ENCODE peak calls at places on chromosomes 4 and X, in eight cellular contexts. O, C, Y, B, U, F, Z and R are unnamed samples.

GRCh38 chrX:20046270-20046669 is 55.4 kb upstream of the BCLAF3 start:
- DNase-seq in F (no peak), U (no peak), B (no peak), Y (no peak), O (no peak), Z (no peak), C (no peak), R (no peak)

GRCh38 chrX:139936259-139936658 is 3.4 kb upstream of the ATP11C start:
- DNase-seq in O (no peak), C (no peak), Y (no peak), U (no peak), F (no peak), Z (no peak), B (no peak), R (no peak)

GRCh38 chr4:2339458-2340271 is 77.8 kb upstream of the MXD4 start:
- DNase-seq in C (no peak), U (no peak), B (no peak), O (no peak), F (no peak), Y (no peak), Z (no peak), R (peak; percentile 83)

GRCh38 chrX:4382273-4382672 is 668.8 kb upstream of the PRKX start:
- DNase-seq in Y (no peak), C (no peak), B (no peak), Z (no peak), F (no peak), U (no peak), O (no peak), R (no peak)

GRCh38 chr4:82811838-82812672 is 13.5 kb upstream of the SCD5 start:
- DNase-seq in F (no peak), B (no peak), C (no peak), O (no peak), U (no peak), Z (peak; percentile 41), Y (no peak), R (no peak)

GRCh38 chr4:37561803-37562207 is 124.4 kb downstream of the RELL1 start:
- DNase-seq in F (no peak), B (no peak), U (no peak), C (no peak), Z (peak; percentile 92), Y (no peak), O (peak; percentile 33), R (no peak)

GRCh38 chr4:13860126-13860525 is 232.6 kb upstream of the BOD1L1 start:
- DNase-seq in O (no peak), B (no peak), C (no peak), Y (no peak), U (no peak), Z (no peak), F (no peak), R (no peak)

GRCh38 chrX:26922278-26922677 is 540.9 kb downstream of the PPP4R3C start:
- DNase-seq in C (no peak), Z (peak; percentile 74), B (no peak), Y (no peak), U (no peak), O (no peak), F (no peak), R (no peak)

GRCh38 chr4:176791591-176792347 is 953 bp downstream of the VEGFC start:
- DNase-seq in C (peak; percentile 60), Z (no peak), U (peak; percentile 33), O (peak; percentile 20), B (no peak), Y (peak; percentile 61), F (peak; percentile 62), R (no peak)

GRCh38 chr4:74948279-74948678 is 15.4 kb downstream of the PARM1 start:
- DNase-seq in B (no peak), Z (no peak), Y (no peak), U (no peak), C (no peak), O (no peak), F (no peak), R (no peak)

GRCh38 chr4:143188325-143189088 is 3.8 kb downstream of the USP38 start:
- DNase-seq in F (no peak), Z (no peak), O (peak; percentile 17), C (no peak), Y (no peak), B (peak; percentile 6), U (no peak), R (no peak)

GRCh38 chrX:17788439-17788838 is 51.1 kb downstream of the SCML1 start:
- DNase-seq in U (peak; percentile 9), F (no peak), Z (peak; percentile 1), C (peak; percentile 42), O (peak; percentile 42), Y (peak; percentile 30), B (no peak), R (no peak)

GRCh38 chr4:55633903-55634302 is 2.2 kb downstream of the NMU start:
- DNase-seq in Y (no peak), U (no peak), F (no peak), B (no peak), C (no peak), Z (no peak), O (no peak), R (no peak)

GRCh38 chrX:42096262-42096939 is 173.0 kb upstream of the CASK start:
- DNase-seq in C (no peak), U (no peak), Y (no peak), B (no peak), Z (peak; percentile 95), O (no peak), F (peak; percentile 74), R (no peak)

GRCh38 chrX:107825698-107826285 is at the start of gene MID2:
- DNase-seq in C (peak; percentile 88), O (peak; percentile 53), B (peak; percentile 75), U (peak; percentile 8), Y (peak; percentile 52), F (peak; percentile 75), Z (no peak), R (no peak)

GRCh38 chrX:152989292-152989658 is 4.6 kb downstream of the PNMA5 start:
- DNase-seq in O (no peak), Z (no peak), U (no peak), Y (no peak), C (no peak), F (no peak), B (no peak), R (no peak)

GRCh38 chr4:159048166-159048886 is 54.6 kb upstream of the RAPGEF2 start:
- DNase-seq in B (peak; percentile 19), Z (peak; percentile 86), O (peak; percentile 61), U (peak; percentile 23), C (peak; percentile 33), Y (peak; percentile 10), F (peak; percentile 81), R (no peak)

GRCh38 chr4:110854021-110854678 is 231.3 kb upstream of the PITX2 start:
- DNase-seq in O (peak; percentile 3), Z (peak; percentile 85), F (no peak), U (no peak), C (no peak), Y (no peak), B (peak; percentile 44), R (no peak)

GRCh38 chrX:15349046-15349445 is 13.7 kb upstream of the PIGA start:
- DNase-seq in C (peak; percentile 83), Y (peak; percentile 46), F (no peak), B (no peak), U (peak; percentile 48), O (peak; percentile 11), Z (peak; percentile 50), R (no peak)

GRCh38 chrX:15356444-15356843 is 21.1 kb upstream of the PIGA start:
- DNase-seq in Y (no peak), Z (no peak), C (no peak), O (no peak), F (no peak), B (no peak), U (no peak), R (no peak)

GRCh38 chrX:15350329-15350996 is 15.1 kb upstream of the PIGA start:
- DNase-seq in O (no peak), B (no peak), F (no peak), U (no peak), Z (no peak), Y (peak; percentile 8), C (no peak), R (no peak)
- TF ChIP-seq CTCF in O (no peak), B (no peak), F (no peak), U (no peak), Z (no peak), Y (no peak), C (no peak), R (no peak)

GRCh38 chr4:154626793-154627484 is 14.5 kb upstream of the FGG start:
- DNase-seq in Z (peak; percentile 51), U (peak; percentile 66), B (no peak), Y (peak; percentile 87), C (peak; percentile 87), F (no peak), O (peak; percentile 46), R (peak; percentile 85)

GRCh38 chr4:154620111-154620510 is 7.7 kb upstream of the FGG start:
- DNase-seq in C (no peak), F (no peak), B (no peak), O (no peak), U (no peak), Z (no peak), Y (no peak), R (no peak)

GRCh38 chr4:154623995-154624394 is 11.5 kb upstream of the FGG start:
- DNase-seq in O (no peak), Y (no peak), C (no peak), F (no peak), Z (no peak), B (no peak), U (no peak), R (no peak)

GRCh38 chr4:154618708-154619315 is 6.4 kb upstream of the FGG start:
- DNase-seq in Z (peak; percentile 69), F (no peak), O (peak; percentile 52), B (no peak), U (peak; percentile 48), Y (peak; percentile 38), C (peak; percentile 72), R (no peak)

GRCh38 chr4:154622598-154622997 is 10.1 kb upstream of the FGG start:
- DNase-seq in B (no peak), C (peak; percentile 67), Z (peak; percentile 53), F (no peak), U (no peak), Y (peak; percentile 18), O (peak; percentile 65), R (no peak)
- TF ChIP-seq CTCF in B (no peak), C (peak; percentile 56), Z (peak; percentile 70), F (peak; percentile 25), U (peak; percentile 74), Y (peak; percentile 57), O (peak; percentile 48), R (peak; percentile 79)

GRCh38 chr4:170109586-170110289 is 20.0 kb upstream of the AADAT start:
- DNase-seq in C (no peak), F (no peak), O (no peak), Z (no peak), B (no peak), Y (no peak), U (no peak), R (no peak)
- TF ChIP-seq CTCF in C (no peak), F (no peak), O (no peak), Z (no peak), B (no peak), Y (no peak), U (no peak), R (no peak)

GRCh38 chr4:106039796-106040195 is 144.5 kb downstream of the NPNT start:
- DNase-seq in C (no peak), F (no peak), Y (no peak), O (no peak), Z (no peak), B (no peak), U (no peak), R (no peak)
- TF ChIP-seq CTCF in C (no peak), F (no peak), Y (no peak), O (no peak), Z (no peak), B (no peak), U (no peak), R (no peak)